ENCODE peak calls at places on chromosomes 16 and 17, in four cellular contexts. V is heart right ventricle, P is aorta, S is fibroblast of the aortic adventitia. J is an unnamed sample.

GRCh38 chr16:24821129-24821528 is 24.6 kb upstream of the SLC5A11 start:
- DNase-seq in V (no peak), P (no peak), S (no peak), J (no peak)

GRCh38 chr16:6111390-6111789 is 1013.8 kb upstream of the EEF2KMT start:
- DNase-seq in V (no peak), P (no peak), S (no peak), J (no peak)

GRCh38 chr16:15573274-15573895 is 69.6 kb downstream of the MARF1 start:
- DNase-seq in V (no peak), P (no peak), S (no peak), J (no peak)

GRCh38 chr16:81866820-81867440 is 87.8 kb downstream of the PLCG2 start:
- DNase-seq in V (peak), P (peak), S (no peak), J (peak)

GRCh38 chr17:80959330-80960036 is 32.2 kb upstream of the CHMP6 start:
- DNase-seq in V (peak), P (peak), S (peak), J (peak)

GRCh38 chr17:21817791-21818364 is 125.6 kb downstream of the KCNJ18 start:
- DNase-seq in V (no peak), P (no peak), S (no peak), J (no peak)

GRCh38 chr17:44033841-44034408 is 19.2 kb upstream of the TMEM101 start:
- DNase-seq in V (no peak), P (no peak), S (no peak), J (no peak)

GRCh38 chr17:77352441-77352840 is 211.7 kb downstream of the SEC14L1 start:
- DNase-seq in V (no peak), P (no peak), S (no peak), J (no peak)

GRCh38 chr17:10790491-10791401 is 13.2 kb downstream of the TMEM238L start:
- DNase-seq in V (no peak), P (no peak), S (no peak), J (no peak)

GRCh38 chr16:11668590-11669379 is 530 bp downstream of the SNN start:
- DNase-seq in V (no peak), P (no peak), S (no peak), J (peak)

GRCh38 chr16:20329392-20330138 is 2.3 kb upstream of the GP2 start:
- DNase-seq in V (no peak), P (no peak), S (no peak), J (no peak)

GRCh38 chr17:77285594-77286390 is 145.0 kb downstream of the SEC14L1 start:
- DNase-seq in V (peak), P (peak), S (peak), J (peak)

GRCh38 chr16:57146735-57147134 is 39.1 kb downstream of the PSME3IP1 start:
- DNase-seq in V (no peak), P (no peak), S (no peak), J (no peak)

GRCh38 chr16:51146256-51146924 is 4.7 kb downstream of the SALL1 start:
- DNase-seq in V (no peak), P (no peak), S (peak), J (no peak)

GRCh38 chr17:9402590-9403199 is 172.9 kb downstream of the STX8 start:
- DNase-seq in V (no peak), P (no peak), S (peak), J (no peak)

GRCh38 chr17:45282683-45283644 is 21.1 kb upstream of the SPATA32 start:
- DNase-seq in V (no peak), P (no peak), S (no peak), J (no peak)

GRCh38 chr17:4969551-4970231 is 2.1 kb upstream of the SPAG7 start:
- DNase-seq in V (no peak), P (no peak), S (peak), J (no peak)

GRCh38 chr16:66271074-66272060 is 95.1 kb upstream of the CDH5 start:
- DNase-seq in V (no peak), P (no peak), S (peak), J (no peak)

GRCh38 chr17:1865252-1866037 is 35.6 kb downstream of the RPA1 start:
- DNase-seq in V (peak), P (no peak), S (peak), J (no peak)

GRCh38 chr17:30323262-30323894 is 10.5 kb downstream of the TMIGD1 start:
- DNase-seq in V (no peak), P (peak), S (no peak), J (no peak)

GRCh38 chr16:29674188-29674587 is 4.8 kb upstream of the QPRT start:
- DNase-seq in V (peak), P (no peak), S (peak), J (peak)

GRCh38 chr17:58447039-58447975 is 30.0 kb upstream of the RNF43 start:
- DNase-seq in V (peak), P (peak), S (peak), J (peak)

GRCh38 chr17:58535431-58535830 is 21.0 kb upstream of the MTMR4 start:
- DNase-seq in V (no peak), P (no peak), S (peak), J (no peak)

GRCh38 chr16:53291757-53292392 is 142.4 kb upstream of the RBL2 start:
- DNase-seq in V (no peak), P (no peak), S (no peak), J (no peak)

GRCh38 chr16:50067290-50067853 is 1.6 kb downstream of the HEATR3 start:
- DNase-seq in V (peak), P (no peak), S (peak), J (no peak)

GRCh38 chr17:80859004-80859941 is 132.4 kb upstream of the CHMP6 start:
- DNase-seq in V (peak), P (peak), S (peak), J (peak)

GRCh38 chr17:45893725-45894021 is 681 bp upstream of the MAPT start:
- DNase-seq in V (no peak), P (no peak), S (no peak), J (no peak)

GRCh38 chr16:75254359-75254837 is 3.0 kb upstream of the BCAR1 start:
- DNase-seq in V (peak), P (peak), S (peak), J (no peak)

GRCh38 chr17:15123593-15124590 is 141.2 kb downstream of the PMP22 start:
- DNase-seq in V (no peak), P (no peak), S (peak), J (no peak)

GRCh38 chr17:44345497-44346026 is 460 bp downstream of the GRN start:
- DNase-seq in V (peak), P (peak), S (peak), J (peak)

GRCh38 chr16:84332975-84333684 is 35.2 kb upstream of the ATP2C2 start:
- DNase-seq in V (no peak), P (no peak), S (no peak), J (no peak)

GRCh38 chr17:74123350-74123749 is 80.1 kb upstream of the RPL38 start:
- DNase-seq in V (no peak), P (no peak), S (no peak), J (no peak)

GRCh38 chr16:3094289-3095027 is 4.6 kb downstream of the ZSCAN10 start:
- DNase-seq in V (no peak), P (no peak), S (peak), J (no peak)

GRCh38 chr17:42484304-42484703 is 25.6 kb downstream of the ATP6V0A1 start:
- DNase-seq in V (no peak), P (no peak), S (no peak), J (no peak)

GRCh38 chr17:31585280-31585630 is 193.8 kb downstream of the RAB11FIP4 start:
- DNase-seq in V (no peak), P (no peak), S (no peak), J (no peak)

GRCh38 chr17:31588512-31588911 is 197.0 kb downstream of the RAB11FIP4 start:
- DNase-seq in V (no peak), P (peak), S (no peak), J (no peak)

GRCh38 chr17:31587462-31587861 is 196.0 kb downstream of the RAB11FIP4 start:
- DNase-seq in V (no peak), P (peak), S (no peak), J (no peak)

GRCh38 chr17:31586946-31587345 is 195.5 kb downstream of the RAB11FIP4 start:
- DNase-seq in V (no peak), P (peak), S (peak), J (no peak)

DNA sequence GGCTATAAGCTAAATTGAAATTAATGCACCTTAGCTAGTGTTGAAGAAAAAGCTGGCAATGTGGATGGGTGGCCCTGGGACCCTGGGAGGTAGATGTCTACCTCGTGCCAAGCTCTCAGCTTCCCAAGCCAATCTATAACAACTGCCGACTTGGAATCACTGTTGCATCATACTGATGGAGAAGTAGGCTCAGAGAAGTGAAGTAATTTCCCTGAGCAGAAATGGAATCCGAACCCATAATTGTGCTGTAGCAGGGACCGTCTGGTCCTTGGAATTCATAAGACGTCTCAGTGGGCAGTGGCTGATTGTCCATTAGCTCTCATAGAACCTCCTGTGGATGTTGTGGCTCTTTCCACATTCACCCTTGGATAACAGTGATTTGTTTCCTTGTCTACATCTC is 196.6 kb downstream of the RAB11FIP4 start:
- DNase-seq in V (no peak), P (peak), S (no peak), J (no peak)
- H3K4me3 ChIP-seq in V (no peak), P (no peak), S (no peak), J (no peak)

GRCh38 chr16:69921125-69921524 is 30.0 kb upstream of the CLEC18A start:
- DNase-seq in V (no peak), P (no peak), S (peak), J (no peak)

GRCh38 chr16:69917311-69917710 is 33.8 kb upstream of the CLEC18A start:
- DNase-seq in V (no peak), P (no peak), S (no peak), J (no peak)

GRCh38 chr16:69916445-69916844 is 34.7 kb upstream of the CLEC18A start:
- DNase-seq in V (no peak), P (no peak), S (no peak), J (no peak)

GRCh38 chr16:69917739-69918138 is 33.4 kb upstream of the CLEC18A start:
- DNase-seq in V (peak), P (peak), S (peak), J (peak)

DNA sequence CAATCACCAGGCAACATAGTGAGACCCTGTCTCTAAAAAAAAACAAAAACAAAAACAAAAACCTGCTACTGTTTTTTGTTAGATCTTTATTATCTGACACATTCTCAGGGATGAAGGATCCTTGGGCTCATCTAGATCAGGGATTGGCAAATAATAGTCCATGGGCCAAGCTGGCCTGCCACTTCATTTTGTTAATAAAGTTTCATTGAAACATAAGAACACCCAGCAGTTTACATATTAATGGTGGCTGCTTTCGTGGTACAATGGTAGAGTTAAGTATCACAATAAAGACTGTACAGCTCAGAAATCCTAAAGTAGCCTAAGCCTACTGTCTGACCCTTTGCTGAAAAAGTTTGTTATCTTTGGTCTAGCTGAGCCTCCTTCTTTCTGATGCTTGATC is 32.9 kb upstream of the CLEC18A start:
- DNase-seq in V (no peak), P (no peak), S (no peak), J (no peak)
- H3K4me3 ChIP-seq in V (no peak), P (no peak), S (peak), J (no peak)

GRCh38 chr16:64898159-64898558 is 223.7 kb downstream of the CDH11 start:
- DNase-seq in V (no peak), P (no peak), S (no peak), J (no peak)

GRCh38 chr16:64892843-64893242 is 229.0 kb downstream of the CDH11 start:
- DNase-seq in V (no peak), P (no peak), S (peak), J (no peak)

DNA sequence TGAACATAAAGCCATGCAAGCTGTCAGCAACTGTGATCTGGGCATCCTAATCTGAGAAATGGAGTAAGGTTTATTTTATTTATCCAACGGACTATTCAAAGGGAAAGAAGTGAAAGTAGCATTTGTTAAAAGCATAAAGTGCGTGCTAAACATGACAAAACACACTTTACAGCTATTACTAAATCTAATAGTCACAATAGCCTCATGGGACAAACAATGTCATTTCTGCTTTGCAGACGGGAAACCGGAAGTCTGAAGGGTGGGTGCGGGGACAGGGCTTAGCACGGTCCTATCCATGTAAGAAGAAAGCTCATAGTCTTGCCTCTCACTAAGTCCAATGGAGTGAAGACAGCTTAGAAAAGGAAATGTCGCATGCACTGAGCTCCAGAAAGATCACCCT is 228.5 kb downstream of the CDH11 start:
- DNase-seq in V (peak), P (no peak), S (no peak), J (no peak)
- H3K4me3 ChIP-seq in V (no peak), P (no peak), S (no peak), J (no peak)

GRCh38 chr17:17026163-17026562 is 16.1 kb upstream of the MPRIP start:
- DNase-seq in V (no peak), P (no peak), S (no peak), J (no peak)
- H3K4me3 ChIP-seq in V (no peak), P (no peak), S (no peak), J (no peak)

GRCh38 chr17:63932008-63932561 is at the start of gene CD79B:
- DNase-seq in V (peak), P (no peak), S (no peak), J (no peak)

GRCh38 chr17:63928966-63929695 is 3.0 kb downstream of the CD79B start:
- DNase-seq in V (no peak), P (no peak), S (no peak), J (peak)

GRCh38 chr17:63929860-63930766 is 2.0 kb downstream of the CD79B start:
- DNase-seq in V (peak), P (no peak), S (peak), J (peak)

GRCh38 chr17:63932721-63933120 is 590 bp upstream of the CD79B start:
- DNase-seq in V (no peak), P (no peak), S (no peak), J (no peak)

DNA sequence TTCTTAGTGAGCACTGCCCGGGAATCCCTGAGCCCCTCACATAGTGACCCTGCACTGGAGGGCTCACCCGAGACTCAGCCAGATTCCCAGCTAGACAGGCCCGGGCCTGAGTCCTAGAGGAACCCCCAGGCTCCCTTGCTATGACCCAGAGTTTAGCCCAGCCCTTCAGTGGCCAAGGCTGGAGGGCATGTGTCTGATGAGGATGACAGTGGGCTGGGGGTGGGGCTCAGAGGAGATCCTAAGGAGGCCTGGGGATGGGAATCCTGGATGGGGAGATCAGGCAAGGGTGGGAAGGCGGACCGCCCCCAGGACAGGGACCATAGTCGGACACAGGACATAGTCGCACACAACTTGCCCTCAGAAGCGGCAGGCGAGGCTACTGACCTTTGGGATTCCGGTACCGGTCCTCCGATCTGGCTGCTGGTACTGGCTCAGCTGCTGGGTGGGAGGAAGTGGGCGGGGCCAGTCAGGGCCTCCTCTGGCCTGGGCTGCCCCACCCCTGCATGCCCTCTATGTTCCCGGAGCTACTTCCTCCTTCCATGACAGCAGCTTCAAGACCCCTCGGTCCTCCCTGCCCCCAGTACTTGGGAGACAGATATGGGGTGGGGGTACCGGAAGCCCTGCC is 1.1 kb downstream of the CD79B start:
- DNase-seq in V (peak), P (peak), S (no peak), J (peak)
- H3K4me3 ChIP-seq in V (peak), P (no peak), S (no peak), J (peak)

GRCh38 chr17:38926290-38927070 is 1.1 kb downstream of the LASP1NB start:
- DNase-seq in V (no peak), P (no peak), S (peak), J (no peak)

GRCh38 chr17:38922538-38923291 is 2.7 kb upstream of the LASP1NB start:
- DNase-seq in V (peak), P (peak), S (peak), J (peak)

GRCh38 chr17:38921756-38922411 is 3.5 kb upstream of the LASP1NB start:
- DNase-seq in V (no peak), P (no peak), S (no peak), J (no peak)

GRCh38 chr17:38920374-38921291 is 4.8 kb upstream of the LASP1NB start:
- DNase-seq in V (no peak), P (no peak), S (no peak), J (no peak)

DNA sequence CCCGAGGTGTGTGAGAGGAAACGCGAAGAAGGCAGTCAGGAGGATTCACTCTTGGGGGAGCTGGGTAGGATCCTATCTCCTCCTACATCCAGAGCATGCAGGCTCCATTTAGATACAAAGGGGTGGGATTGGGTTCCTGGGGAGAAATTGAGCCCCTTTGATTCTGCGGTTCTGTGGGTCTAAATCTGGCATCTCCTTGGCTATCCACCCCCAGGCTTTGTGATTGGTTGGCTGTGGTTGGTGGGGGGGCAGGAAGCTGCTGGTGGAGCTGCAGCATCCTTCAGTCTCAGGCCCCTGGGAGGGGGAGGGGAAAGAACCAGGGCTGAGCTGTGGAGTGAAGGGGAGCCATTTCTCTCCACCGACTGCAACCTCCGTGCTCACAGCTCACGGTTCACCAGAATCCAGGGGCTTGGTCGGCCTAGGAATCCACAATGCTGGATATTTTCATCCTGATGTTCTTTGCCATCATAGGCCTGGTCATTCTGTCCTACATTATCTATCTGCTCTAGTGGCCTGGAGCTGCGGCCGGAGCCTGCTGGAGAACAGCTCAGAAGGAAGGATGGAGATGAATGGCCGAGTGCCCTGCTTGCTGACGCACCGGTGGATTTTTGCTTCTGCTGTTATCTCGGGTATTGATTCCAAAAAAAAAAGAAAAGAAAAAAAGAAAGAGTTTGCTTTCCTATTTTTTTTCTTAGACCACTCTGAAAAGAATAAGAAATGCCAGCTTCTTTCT is at the start of gene LASP1NB:
- DNase-seq in V (peak), P (no peak), S (peak), J (peak)
- H3K4me3 ChIP-seq in V (peak), P (no peak), S (no peak), J (peak)

DNA sequence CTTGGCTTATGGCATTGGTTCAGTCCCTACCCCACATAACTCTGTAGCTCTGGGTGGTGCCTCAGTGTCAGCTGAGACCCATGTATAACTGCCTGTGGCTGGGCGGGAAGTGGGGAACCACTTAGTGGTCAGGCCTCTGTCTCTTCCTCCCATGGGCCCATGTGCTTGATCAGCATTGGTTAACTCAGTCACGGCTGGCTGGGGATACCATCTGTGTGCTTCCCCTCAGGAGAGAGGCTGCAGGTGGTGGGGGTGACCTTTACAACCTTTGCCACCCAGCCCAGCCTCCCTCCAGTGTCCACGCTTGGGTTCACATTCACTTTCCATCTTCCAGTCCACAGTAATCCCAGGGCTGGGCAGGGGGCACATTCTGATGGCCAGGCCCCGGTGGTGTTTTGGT is 10.3 kb upstream of the NFATC3 start:
- DNase-seq in V (no peak), P (peak), S (no peak), J (peak)
- H3K4me3 ChIP-seq in V (no peak), P (no peak), S (no peak), J (no peak)

GRCh38 chr17:28553000-28553505 is 629 bp upstream of the UNC119 start:
- DNase-seq in V (no peak), P (no peak), S (no peak), J (no peak)
- H3K4me3 ChIP-seq in V (peak), P (no peak), S (no peak), J (peak)